ENCODE peak calls at places on chromosomes 4 and X, in nine cellular contexts. G is lower lobe of right lung; V is PC-3; A is thoracic aorta; Y is activated CD8-positive, alpha-beta memory T cell treated with anti-CD3 and anti-CD28 coated beads, Interleukin-2, amount 10 ng/mL, durations not matched to agents 7 days and 5 days; B is Right ventricle myocardium inferior; C is HCT116; U is left lobe of liver; W is heart right ventricle. P is an unnamed sample.

GRCh38 chr4:44071959-44072955 is 376.4 kb downstream of the KCTD8 start:
- ATAC-seq in V (no peak), G (peak), A (no peak), U (no peak), C (no peak), Y (no peak), W (no peak), B (no peak), P (no peak)

GRCh38 chr4:108035691-108036090 is 46.0 kb downstream of the HADH start:
- ATAC-seq in G (no peak), B (no peak), U (no peak), W (no peak), Y (no peak), A (no peak), V (no peak), C (no peak), P (no peak)

GRCh38 chr4:99190336-99190735 is 28.7 kb downstream of the ADH6 start:
- ATAC-seq in Y (no peak), V (no peak), C (no peak), B (no peak), W (no peak), U (peak), A (no peak), G (no peak), P (no peak)

GRCh38 chr4:102564399-102564921 is 63.3 kb downstream of the NFKB1 start:
- ATAC-seq in C (no peak), V (no peak), U (no peak), B (no peak), A (no peak), W (no peak), Y (no peak), G (peak), P (peak)

GRCh38 chr4:158190736-158191135 is 17.9 kb upstream of the GASK1B start:
- ATAC-seq in G (no peak), V (no peak), Y (no peak), A (no peak), C (no peak), W (no peak), U (no peak), B (no peak), P (no peak)

GRCh38 chr4:163587867-163588266 is 93.4 kb downstream of the TMA16 start:
- ATAC-seq in B (no peak), C (peak), W (no peak), V (no peak), U (no peak), A (no peak), Y (no peak), G (peak), P (peak)

GRCh38 chrX:78923198-78924015 is 21.8 kb upstream of the P2RY10 start:
- ATAC-seq in B (no peak), C (no peak), U (no peak), W (no peak), Y (no peak), V (no peak), G (no peak), A (no peak), P (no peak)

GRCh38 chrX:132365490-132365889 is 123.3 kb downstream of the MBNL3 start:
- ATAC-seq in G (no peak), U (no peak), A (no peak), Y (no peak), W (no peak), C (no peak), B (no peak), V (no peak), P (no peak)

GRCh38 chrX:47515941-47516649 is 33.1 kb upstream of the ZNF41 start:
- ATAC-seq in U (no peak), A (no peak), G (no peak), W (no peak), V (peak), B (no peak), C (no peak), Y (no peak), P (no peak)

GRCh38 chrX:1325515-1326116 is 11.0 kb upstream of the IL3RA start:
- ATAC-seq in C (no peak), W (no peak), V (no peak), U (no peak), B (no peak), G (no peak), Y (no peak), A (no peak), P (no peak)

GRCh38 chr4:78749258-78749971 is 26.7 kb upstream of the BMP2K start:
- ATAC-seq in W (peak), A (no peak), V (no peak), B (peak), U (no peak), C (no peak), G (peak), Y (peak), P (no peak)

GRCh38 chr4:154858166-154858565 is 77.1 kb downstream of the RBM46 start:
- ATAC-seq in B (no peak), A (no peak), C (no peak), G (no peak), W (no peak), U (no peak), V (no peak), Y (no peak), P (no peak)

P was measured in SK-N-SH treated with all-trans-retinoic acid at 6 μM for 48 hours.